ENCODE peak calls at places on chromosomes 4 and X, in nine cellular contexts. D is astrocyte, H is DND-41, W is MM.1S, B is GM23338, C is neural progenitor cell, M is H9, X is K562, S is OCI-LY7. N is an unnamed sample.

GRCh38 chrX:107629533-107629909 is 1.2 kb downstream of the PRPS1 start:
- DNase-seq in D (peak), H (peak), W (peak), B (peak), C (peak), M (no peak), X (peak), S (peak), N (peak)

GRCh38 chr4:15232725-15233597 is 194.9 kb upstream of the C1QTNF7 start:
- DNase-seq in D (peak), H (no peak), W (peak), B (no peak), C (no peak), M (no peak), X (no peak), S (no peak), N (peak)

GRCh38 chr4:57163530-57164459 is 53.6 kb upstream of the IGFBP7 start:
- DNase-seq in D (peak), H (peak), W (peak), B (peak), C (peak), M (peak), X (peak), S (peak), N (peak)

GRCh38 chrX:46710927-46711623 is 47.8 kb downstream of the SLC9A7 start:
- DNase-seq in D (no peak), H (no peak), W (no peak), B (peak), C (peak), M (no peak), X (no peak), S (peak), N (no peak)

GRCh38 chrX:79413009-79413408 is 45.9 kb upstream of the ITM2A start:
- DNase-seq in D (no peak), H (no peak), W (peak), B (peak), C (peak), M (no peak), X (peak), S (peak), N (peak)

GRCh38 chr4:142396279-142396678 is 449.8 kb downstream of the INPP4B start:
- DNase-seq in D (peak), H (no peak), W (no peak), B (no peak), C (no peak), M (no peak), X (no peak), S (no peak), N (no peak)

GRCh38 chrX:151870603-151871002 is 42.1 kb upstream of the MAGEA4 start:
- DNase-seq in D (peak), H (no peak), W (no peak), B (no peak), C (no peak), M (no peak), X (no peak), S (no peak), N (no peak)

GRCh38 chr4:8694651-8695151 is 102.1 kb downstream of the CPZ start:
- DNase-seq in D (no peak), H (no peak), W (no peak), B (no peak), C (no peak), M (peak), X (no peak), S (no peak), N (no peak)

GRCh38 chrX:11665144-11666040 is at the start of gene ARHGAP6:
- DNase-seq in D (peak), H (no peak), W (no peak), B (peak), C (peak), M (peak), X (no peak), S (no peak), N (peak)

GRCh38 chr4:813900-814299 is 12.0 kb downstream of the CPLX1 start:
- DNase-seq in D (no peak), H (no peak), W (no peak), B (peak), C (no peak), M (no peak), X (no peak), S (peak), N (no peak)

GRCh38 chr4:4554234-4554633 is 12.4 kb upstream of the STX18 start:
- DNase-seq in D (no peak), H (no peak), W (no peak), B (no peak), C (no peak), M (no peak), X (no peak), S (no peak), N (no peak)

GRCh38 chr4:138398297-138398696 is 156.1 kb upstream of the SLC7A11 start:
- DNase-seq in D (no peak), H (no peak), W (no peak), B (peak), C (peak), M (peak), X (no peak), S (no peak), N (no peak)

GRCh38 chr4:22593933-22594332 is 78.1 kb upstream of the ADGRA3 start:
- DNase-seq in D (no peak), H (no peak), W (no peak), B (no peak), C (no peak), M (no peak), X (no peak), S (no peak), N (no peak)

GRCh38 chrX:7941390-7942042 is 14.3 kb upstream of the PNPLA4 start:
- DNase-seq in D (no peak), H (peak), W (no peak), B (peak), C (peak), M (peak), X (no peak), S (peak), N (peak)

GRCh38 chr4:151604238-151604637 is 156.6 kb downstream of the GATB start:
- DNase-seq in D (no peak), H (no peak), W (peak), B (peak), C (no peak), M (no peak), X (peak), S (peak), N (no peak)

GRCh38 chr4:134510544-134510943 is 309.0 kb upstream of the PABPC4L start:
- DNase-seq in D (no peak), H (no peak), W (no peak), B (no peak), C (no peak), M (no peak), X (no peak), S (no peak), N (no peak)

GRCh38 chrX:129957241-129958099 is 25.0 kb upstream of the BCORL1 start:
- DNase-seq in D (peak), H (peak), W (peak), B (peak), C (peak), M (peak), X (peak), S (peak), N (peak)

GRCh38 chrX:149374751-149375150 is 130.4 kb downstream of the IDS start:
- DNase-seq in D (peak), H (no peak), W (no peak), B (no peak), C (no peak), M (no peak), X (no peak), S (no peak), N (no peak)

GRCh38 chrX:8755116-8755515 is 23.2 kb upstream of the ANOS1 start:
- DNase-seq in D (no peak), H (no peak), W (no peak), B (peak), C (peak), M (no peak), X (peak), S (peak), N (no peak)

GRCh38 chr4:8932884-8933283 is 61.2 kb upstream of the HMX1 start:
- DNase-seq in D (no peak), H (no peak), W (no peak), B (no peak), C (no peak), M (no peak), X (no peak), S (peak), N (no peak)

GRCh38 chr4:83964996-83965541 is 429.2 kb downstream of the GPAT3 start:
- DNase-seq in D (peak), H (no peak), W (no peak), B (peak), C (peak), M (no peak), X (peak), S (peak), N (no peak)

GRCh38 chr4:139256349-139256748 is 23.7 kb downstream of the MGARP start:
- DNase-seq in D (no peak), H (no peak), W (no peak), B (no peak), C (no peak), M (no peak), X (no peak), S (no peak), N (no peak)

GRCh38 chr4:143296397-143297067 is 40.1 kb upstream of the GAB1 start:
- DNase-seq in D (no peak), H (no peak), W (no peak), B (no peak), C (no peak), M (no peak), X (no peak), S (no peak), N (no peak)

GRCh38 chr4:123856689-123857545 is 460.3 kb downstream of the SPRY1 start:
- DNase-seq in D (peak), H (no peak), W (no peak), B (peak), C (peak), M (peak), X (no peak), S (no peak), N (peak)

GRCh38 chrX:81120270-81120935 is 81.3 kb downstream of the HMGN5 start:
- DNase-seq in D (no peak), H (no peak), W (peak), B (no peak), C (no peak), M (no peak), X (peak), S (peak), N (no peak)

GRCh38 chr4:45063166-45063565 is 336.8 kb upstream of the GNPDA2 start:
- DNase-seq in D (no peak), H (no peak), W (no peak), B (no peak), C (no peak), M (no peak), X (no peak), S (no peak), N (peak)

DNA sequence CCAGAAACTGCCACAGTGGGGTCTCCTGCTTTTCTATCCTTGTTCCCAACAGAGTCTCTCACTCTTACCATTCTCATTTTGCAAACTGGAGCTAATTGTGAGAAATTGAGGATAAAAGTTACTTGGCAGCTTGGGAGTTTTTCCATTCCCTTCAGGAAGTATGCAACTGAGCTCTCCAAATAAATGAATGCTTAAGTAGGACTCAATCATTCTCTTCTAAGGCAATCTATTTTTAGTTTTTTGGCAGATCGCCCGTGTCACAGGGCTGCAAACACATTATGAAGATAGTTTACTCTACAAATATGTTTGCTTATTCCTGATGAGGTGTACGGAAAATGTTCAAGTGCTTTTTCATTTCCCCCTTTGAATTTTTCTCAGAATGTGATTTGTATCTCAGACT is 5.3 kb downstream of the ASB11 start:
- DNase-seq in D (peak), H (no peak), W (no peak), B (no peak), C (no peak), M (no peak), X (peak), S (no peak), N (peak)
- H3K4me2 ChIP-seq in D (no peak), H (no peak), W (no peak), B (no peak), C (no peak), M (no peak), X (no peak), S (no peak), N (no peak)

GRCh38 chrX:154815274-154815818 is 10.1 kb upstream of the MPP1 start:
- DNase-seq in D (peak), H (no peak), W (no peak), B (no peak), C (no peak), M (no peak), X (peak), S (no peak), N (no peak)
- H3K4me2 ChIP-seq in D (no peak), H (no peak), W (no peak), B (no peak), C (no peak), M (no peak), X (peak), S (no peak), N (no peak)

DNA sequence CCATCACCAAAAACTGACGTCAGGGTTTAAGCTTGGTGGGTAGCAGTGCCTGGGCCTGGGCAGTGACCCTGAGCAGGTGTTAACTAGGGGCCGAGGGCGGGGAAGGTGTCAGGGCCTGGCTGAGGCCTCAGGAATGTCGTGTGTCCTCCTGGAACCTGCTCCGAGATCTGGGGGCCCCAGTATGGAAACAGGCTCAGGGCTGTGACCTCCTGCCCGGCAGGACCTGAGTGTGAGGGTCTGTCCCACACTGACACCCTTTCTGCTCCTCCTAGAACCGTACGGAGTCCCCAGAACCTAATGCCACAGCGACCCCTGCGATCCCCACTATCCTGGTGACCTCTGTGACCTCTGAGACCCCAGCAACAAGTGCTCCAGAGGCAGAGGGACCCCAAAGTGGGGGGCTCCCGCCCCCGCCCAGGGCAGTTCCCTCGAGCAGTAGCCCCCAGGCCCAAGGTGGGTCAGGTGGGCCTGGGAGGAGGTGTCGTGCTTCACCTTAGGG is 741 bp downstream of the HGFAC start:
- DNase-seq in D (no peak), H (no peak), W (no peak), B (no peak), C (no peak), M (no peak), X (no peak), S (no peak), N (no peak)
- H3K4me2 ChIP-seq in D (no peak), H (no peak), W (no peak), B (no peak), C (no peak), M (no peak), X (no peak), S (no peak), N (no peak)

DNA sequence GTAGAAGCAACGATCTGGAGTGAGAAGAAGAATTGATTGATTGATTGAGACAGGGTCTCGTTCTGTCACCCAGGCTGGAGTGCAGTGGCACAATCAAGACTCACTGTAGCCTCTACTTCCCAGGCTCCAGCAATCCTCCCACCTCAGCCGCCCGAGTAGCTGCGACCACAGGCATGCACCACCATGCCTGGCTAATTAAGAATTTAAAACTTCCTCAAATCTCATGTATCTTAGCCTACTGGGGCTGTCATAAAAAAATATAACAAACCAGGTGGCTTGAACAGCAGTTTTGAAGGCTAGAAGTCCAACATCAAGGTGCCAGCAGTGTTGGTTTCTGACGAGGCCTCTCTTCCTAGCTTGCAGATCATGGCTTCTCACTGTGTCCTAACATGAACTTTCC is 18.3 kb upstream of the TBC1D9 start:
- DNase-seq in D (no peak), H (no peak), W (no peak), B (no peak), C (no peak), M (no peak), X (no peak), S (no peak), N (no peak)
- H3K4me2 ChIP-seq in D (no peak), H (no peak), W (no peak), B (no peak), C (no peak), M (no peak), X (no peak), S (no peak), N (no peak)

GRCh38 chr4:38226170-38226569 is 266.0 kb downstream of the PTTG2 start:
- DNase-seq in D (no peak), H (no peak), W (no peak), B (no peak), C (no peak), M (no peak), X (no peak), S (no peak), N (no peak)

GRCh38 chr4:38223801-38224236 is 263.6 kb downstream of the PTTG2 start:
- DNase-seq in D (no peak), H (no peak), W (no peak), B (no peak), C (no peak), M (no peak), X (no peak), S (no peak), N (peak)

GRCh38 chr4:38224850-38225249 is 264.7 kb downstream of the PTTG2 start:
- DNase-seq in D (no peak), H (no peak), W (no peak), B (no peak), C (no peak), M (no peak), X (no peak), S (no peak), N (no peak)

DNA sequence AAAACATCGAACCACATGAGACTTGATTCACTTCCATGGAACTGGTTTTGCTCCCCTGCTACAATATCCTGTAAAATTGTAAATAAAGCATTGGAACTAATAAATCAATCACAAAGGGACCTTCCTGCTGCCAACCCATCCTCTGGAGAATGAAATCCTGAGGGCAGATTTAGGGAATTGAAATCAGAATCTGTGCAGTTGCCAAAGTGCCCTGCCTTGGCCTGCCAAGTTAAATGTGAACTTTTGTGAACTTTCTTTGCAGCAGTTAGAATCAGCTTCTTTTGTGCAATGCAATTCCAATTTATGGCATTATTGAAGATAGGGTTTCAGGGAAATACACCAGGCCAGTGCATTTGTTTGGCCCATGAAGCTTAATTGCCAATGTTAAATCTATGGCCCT is 263.1 kb downstream of the PTTG2 start:
- DNase-seq in D (no peak), H (no peak), W (no peak), B (no peak), C (no peak), M (no peak), X (no peak), S (no peak), N (no peak)
- H3K4me2 ChIP-seq in D (no peak), H (no peak), W (no peak), B (no peak), C (no peak), M (no peak), X (no peak), S (no peak), N (peak)

GRCh38 chr4:95023110-95023509 is 265.4 kb downstream of the BMPR1B start:
- DNase-seq in D (no peak), H (no peak), W (no peak), B (no peak), C (no peak), M (no peak), X (no peak), S (no peak), N (no peak)
- H3K4me2 ChIP-seq in D (no peak), H (no peak), W (no peak), B (no peak), C (no peak), M (no peak), X (no peak), S (no peak), N (no peak)

DNA sequence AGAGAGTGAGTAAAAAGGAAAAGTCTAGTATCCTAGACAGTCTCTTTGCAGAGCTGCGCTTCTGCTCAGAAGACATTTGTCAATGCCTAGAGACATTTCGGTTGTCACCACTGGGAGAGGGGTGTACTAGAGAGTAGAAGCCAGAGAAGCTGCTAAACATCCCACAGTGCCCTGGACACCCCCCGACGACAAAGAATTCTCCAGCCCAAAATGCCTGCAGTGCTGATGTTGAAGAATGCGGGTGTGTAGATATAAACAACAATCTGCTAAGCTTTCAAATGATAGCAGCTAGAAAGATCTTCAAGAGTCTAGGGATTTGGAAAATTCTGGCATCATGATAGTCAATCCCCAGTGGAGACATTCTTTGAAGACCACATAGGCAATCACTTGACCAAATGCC is 90.1 kb downstream of the PALLD start:
- DNase-seq in D (no peak), H (no peak), W (no peak), B (no peak), C (no peak), M (no peak), X (no peak), S (no peak), N (no peak)
- H3K4me2 ChIP-seq in D (peak), H (no peak), W (no peak), B (no peak), C (no peak), M (no peak), X (no peak), S (no peak), N (no peak)

GRCh38 chr4:140925417-140925816 is 169.2 kb upstream of the TBC1D9 start:
- DNase-seq in D (no peak), H (no peak), W (no peak), B (no peak), C (no peak), M (no peak), X (no peak), S (no peak), N (no peak)

GRCh38 chr4:140926672-140927071 is 170.5 kb upstream of the TBC1D9 start:
- DNase-seq in D (peak), H (no peak), W (no peak), B (no peak), C (no peak), M (no peak), X (no peak), S (no peak), N (no peak)

GRCh38 chr4:140930556-140930955 is 174.4 kb upstream of the TBC1D9 start:
- DNase-seq in D (no peak), H (no peak), W (no peak), B (no peak), C (no peak), M (no peak), X (no peak), S (no peak), N (no peak)

GRCh38 chr4:140931904-140932303 is 175.7 kb upstream of the TBC1D9 start:
- DNase-seq in D (peak), H (no peak), W (no peak), B (no peak), C (no peak), M (no peak), X (no peak), S (no peak), N (no peak)

GRCh38 chr4:140928880-140929279 is 172.7 kb upstream of the TBC1D9 start:
- DNase-seq in D (peak), H (no peak), W (no peak), B (no peak), C (no peak), M (no peak), X (no peak), S (no peak), N (no peak)
- H3K4me2 ChIP-seq in D (no peak), H (no peak), W (no peak), B (no peak), C (no peak), M (no peak), X (no peak), S (no peak), N (no peak)

N was measured in hepatocyte.